ENCODE peak calls at places on chromosomes 5 and 9, in nine cellular contexts. One of them, this sample, is unnamed. For H3K4me1 and H3K36me3, the result is how much of the 10 kb centered on the place peaks cover.

GRCh38 chr5:143052967-143053682 is 282.9 kb downstream of the ARHGAP26 start:
- DNase-seq in body of pancreas: no peak
- DNase-seq in endothelial cell of umbilical vein: no peak
- DNase-seq in PC-3: no peak
- DNase-seq in heart left ventricle: no peak
- DNase-seq in Panc1: no peak
- DNase-seq in lower lobe of right lung: no peak
- DNase-seq in mucosa of descending colon: no peak
- DNase-seq in astrocyte: no peak
- DNase-seq in this sample: no peak

GRCh38 chr9:105432247-105432857 is 15.5 kb upstream of the FSD1L start:
- DNase-seq in body of pancreas: no peak
- DNase-seq in endothelial cell of umbilical vein: no peak
- DNase-seq in PC-3: no peak
- DNase-seq in heart left ventricle: no peak
- DNase-seq in Panc1: no peak
- DNase-seq in lower lobe of right lung: no peak
- DNase-seq in mucosa of descending colon: no peak
- DNase-seq in astrocyte: no peak
- DNase-seq in this sample: no peak

GRCh38 chr5:143431789-143432188 is 28.3 kb upstream of the NR3C1 start:
- DNase-seq in body of pancreas: no peak
- DNase-seq in endothelial cell of umbilical vein: no peak
- DNase-seq in PC-3: no peak
- DNase-seq in heart left ventricle: no peak
- DNase-seq in Panc1: no peak
- DNase-seq in lower lobe of right lung: no peak
- DNase-seq in mucosa of descending colon: no peak
- DNase-seq in astrocyte: no peak
- DNase-seq in this sample: no peak

GRCh38 chr5:149702607-149702952 is 27.5 kb upstream of the PPARGC1B start:
- DNase-seq in body of pancreas: no peak
- DNase-seq in endothelial cell of umbilical vein: no peak
- DNase-seq in PC-3: no peak
- DNase-seq in heart left ventricle: no peak
- DNase-seq in Panc1: no peak
- DNase-seq in lower lobe of right lung: no peak
- DNase-seq in mucosa of descending colon: no peak
- DNase-seq in astrocyte: no peak
- DNase-seq in this sample: no peak

GRCh38 chr5:28499764-28500290 is 1461.4 kb upstream of the CDH9 start:
- DNase-seq in body of pancreas: no peak
- DNase-seq in endothelial cell of umbilical vein: no peak
- DNase-seq in PC-3: peak
- DNase-seq in heart left ventricle: no peak
- DNase-seq in Panc1: no peak
- DNase-seq in lower lobe of right lung: no peak
- DNase-seq in mucosa of descending colon: no peak
- DNase-seq in astrocyte: peak
- DNase-seq in this sample: no peak

GRCh38 chr5:173307695-173308094 is 20.5 kb downstream of the STC2 start:
- DNase-seq in body of pancreas: no peak
- DNase-seq in endothelial cell of umbilical vein: no peak
- DNase-seq in PC-3: no peak
- DNase-seq in heart left ventricle: no peak
- DNase-seq in Panc1: no peak
- DNase-seq in lower lobe of right lung: no peak
- DNase-seq in mucosa of descending colon: no peak
- DNase-seq in astrocyte: no peak
- DNase-seq in this sample: no peak

GRCh38 chr5:32713396-32714381 is 2.6 kb downstream of the NPR3 start:
- DNase-seq in body of pancreas: peak
- DNase-seq in endothelial cell of umbilical vein: no peak
- DNase-seq in PC-3: peak
- DNase-seq in heart left ventricle: peak
- DNase-seq in Panc1: no peak
- DNase-seq in lower lobe of right lung: peak
- DNase-seq in mucosa of descending colon: peak
- DNase-seq in astrocyte: no peak
- DNase-seq in this sample: no peak

GRCh38 chr9:131179561-131180219 is 54.3 kb downstream of the NUP214 start:
- DNase-seq in body of pancreas: no peak
- DNase-seq in endothelial cell of umbilical vein: peak
- DNase-seq in PC-3: no peak
- DNase-seq in heart left ventricle: no peak
- DNase-seq in Panc1: no peak
- DNase-seq in lower lobe of right lung: no peak
- DNase-seq in mucosa of descending colon: no peak
- DNase-seq in astrocyte: peak
- DNase-seq in this sample: no peak

GRCh38 chr9:34572092-34572491 is 17.4 kb downstream of the CNTFR start:
- DNase-seq in body of pancreas: no peak
- DNase-seq in endothelial cell of umbilical vein: no peak
- DNase-seq in PC-3: no peak
- DNase-seq in heart left ventricle: no peak
- DNase-seq in Panc1: no peak
- DNase-seq in lower lobe of right lung: no peak
- DNase-seq in mucosa of descending colon: peak
- DNase-seq in astrocyte: no peak
- DNase-seq in this sample: peak
- H3K4me1 ChIP-seq in body of pancreas: under half
- H3K4me1 ChIP-seq in endothelial cell of umbilical vein: under half
- H3K4me1 ChIP-seq in PC-3: under half
- H3K4me1 ChIP-seq in heart left ventricle: under half
- H3K4me1 ChIP-seq in Panc1: under half
- H3K4me1 ChIP-seq in lower lobe of right lung: under half
- H3K4me1 ChIP-seq in mucosa of descending colon: under half
- H3K4me1 ChIP-seq in astrocyte: under half
- H3K4me1 ChIP-seq in this sample: half or more

DNA sequence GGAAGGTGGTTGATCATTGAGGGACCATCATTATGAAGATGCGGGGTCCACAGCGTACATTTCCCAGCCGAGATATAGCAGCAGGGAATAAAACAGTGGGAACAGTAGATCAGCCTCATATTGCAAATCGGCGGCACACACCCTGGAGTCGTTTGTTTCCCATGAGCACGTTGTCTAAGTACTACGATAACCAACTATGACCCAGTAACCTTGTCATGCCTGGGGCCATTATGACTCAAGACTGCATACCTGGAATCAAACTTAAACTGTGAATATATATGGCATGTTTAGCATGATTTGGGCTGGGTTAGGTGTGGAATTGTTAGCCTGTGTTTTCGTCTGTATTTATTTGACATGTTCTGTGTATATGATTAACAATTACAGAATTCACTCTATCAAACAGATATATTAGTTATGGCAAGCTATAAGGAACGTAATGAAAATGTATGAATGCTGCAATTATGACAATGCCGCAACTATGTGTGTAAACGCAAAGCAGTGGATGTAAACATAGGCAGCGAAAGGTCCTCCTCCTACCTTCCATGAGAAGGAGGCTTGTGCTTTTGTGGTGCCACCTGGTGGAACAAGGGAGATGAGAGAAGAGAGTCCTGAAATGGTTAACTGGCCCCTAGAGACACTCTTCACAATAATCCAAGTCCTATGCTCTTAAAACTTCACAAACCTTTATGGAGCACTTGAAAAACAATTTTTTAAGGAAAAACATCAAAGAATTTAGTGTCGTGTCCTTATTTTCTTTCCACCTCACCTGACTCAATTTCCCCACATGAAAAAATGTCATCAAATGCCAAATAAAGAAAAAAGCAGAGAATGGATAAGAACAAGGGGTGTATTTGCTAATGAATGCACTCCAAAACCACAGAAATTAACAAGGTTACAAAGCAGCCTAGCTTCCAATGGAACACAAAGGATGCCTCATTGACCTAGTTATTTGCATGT is 47.1 kb downstream of the SEMA5A start:
- DNase-seq in body of pancreas: peak
- DNase-seq in endothelial cell of umbilical vein: no peak
- DNase-seq in PC-3: peak
- DNase-seq in heart left ventricle: no peak
- DNase-seq in Panc1: no peak
- DNase-seq in lower lobe of right lung: no peak
- DNase-seq in mucosa of descending colon: no peak
- DNase-seq in astrocyte: no peak
- DNase-seq in this sample: peak
- TF ChIP-seq CTCF in body of pancreas: peak
- TF ChIP-seq CTCF in endothelial cell of umbilical vein: peak
- TF ChIP-seq CTCF in PC-3: peak
- TF ChIP-seq CTCF in heart left ventricle: peak
- TF ChIP-seq CTCF in Panc1: peak
- TF ChIP-seq CTCF in lower lobe of right lung: no peak
- TF ChIP-seq CTCF in mucosa of descending colon: no peak
- TF ChIP-seq CTCF in astrocyte: peak
- TF ChIP-seq CTCF in this sample: peak

GRCh38 chr9:136363106-136363605 is 388 bp downstream of the DNLZ start:
- DNase-seq in body of pancreas: peak
- DNase-seq in endothelial cell of umbilical vein: peak
- DNase-seq in PC-3: peak
- DNase-seq in heart left ventricle: peak
- DNase-seq in Panc1: peak
- DNase-seq in lower lobe of right lung: peak
- DNase-seq in mucosa of descending colon: peak
- DNase-seq in astrocyte: peak
- DNase-seq in this sample: peak
- H3K36me3 ChIP-seq in body of pancreas: under half
- H3K36me3 ChIP-seq in endothelial cell of umbilical vein: under half
- H3K36me3 ChIP-seq in PC-3: under half
- H3K36me3 ChIP-seq in heart left ventricle: under half
- H3K36me3 ChIP-seq in Panc1: under half
- H3K36me3 ChIP-seq in lower lobe of right lung: under half
- H3K36me3 ChIP-seq in mucosa of descending colon: under half
- H3K36me3 ChIP-seq in astrocyte: under half
- H3K36me3 ChIP-seq in this sample: under half

DNA sequence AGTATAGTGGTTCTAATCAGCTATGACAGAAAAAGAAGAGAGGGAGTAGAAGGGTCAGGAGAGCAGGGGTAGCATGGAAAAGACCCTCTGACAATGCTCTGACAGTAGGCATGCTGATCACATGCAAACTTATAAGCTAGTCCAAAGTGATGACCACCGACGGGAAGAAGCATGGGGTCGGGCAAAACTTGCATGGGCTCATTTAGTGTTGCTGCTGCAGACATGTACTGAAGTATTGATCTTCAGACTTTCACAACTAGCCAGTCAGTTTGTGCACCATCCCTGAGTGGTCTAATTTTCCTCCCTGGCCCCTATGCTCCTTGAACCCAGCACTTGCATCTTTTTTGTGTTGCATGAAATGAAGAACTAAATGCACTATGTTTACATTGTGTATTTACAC is 225.4 kb downstream of the SYK start:
- DNase-seq in body of pancreas: no peak
- DNase-seq in endothelial cell of umbilical vein: no peak
- DNase-seq in PC-3: no peak
- DNase-seq in heart left ventricle: no peak
- DNase-seq in Panc1: no peak
- DNase-seq in lower lobe of right lung: no peak
- DNase-seq in mucosa of descending colon: no peak
- DNase-seq in astrocyte: no peak
- DNase-seq in this sample: no peak
- H3K4me1 ChIP-seq in body of pancreas: under half
- H3K4me1 ChIP-seq in endothelial cell of umbilical vein: under half
- H3K4me1 ChIP-seq in PC-3: under half
- H3K4me1 ChIP-seq in heart left ventricle: under half
- H3K4me1 ChIP-seq in Panc1: under half
- H3K4me1 ChIP-seq in lower lobe of right lung: under half
- H3K4me1 ChIP-seq in mucosa of descending colon: under half
- H3K4me1 ChIP-seq in astrocyte: under half
- H3K4me1 ChIP-seq in this sample: under half

GRCh38 chr5:75320341-75320740 is 16.7 kb upstream of the HMGCR start:
- DNase-seq in body of pancreas: no peak
- DNase-seq in endothelial cell of umbilical vein: no peak
- DNase-seq in PC-3: no peak
- DNase-seq in heart left ventricle: no peak
- DNase-seq in Panc1: no peak
- DNase-seq in lower lobe of right lung: no peak
- DNase-seq in mucosa of descending colon: no peak
- DNase-seq in astrocyte: no peak
- DNase-seq in this sample: no peak

GRCh38 chr5:75330404-75330803 is 6.6 kb upstream of the HMGCR start:
- DNase-seq in body of pancreas: no peak
- DNase-seq in endothelial cell of umbilical vein: no peak
- DNase-seq in PC-3: no peak
- DNase-seq in heart left ventricle: no peak
- DNase-seq in Panc1: no peak
- DNase-seq in lower lobe of right lung: no peak
- DNase-seq in mucosa of descending colon: no peak
- DNase-seq in astrocyte: no peak
- DNase-seq in this sample: no peak

GRCh38 chr5:75324791-75325190 is 12.2 kb upstream of the HMGCR start:
- DNase-seq in body of pancreas: no peak
- DNase-seq in endothelial cell of umbilical vein: no peak
- DNase-seq in PC-3: no peak
- DNase-seq in heart left ventricle: no peak
- DNase-seq in Panc1: no peak
- DNase-seq in lower lobe of right lung: no peak
- DNase-seq in mucosa of descending colon: no peak
- DNase-seq in astrocyte: no peak
- DNase-seq in this sample: no peak

GRCh38 chr5:75322066-75322465 is 15.0 kb upstream of the HMGCR start:
- DNase-seq in body of pancreas: no peak
- DNase-seq in endothelial cell of umbilical vein: no peak
- DNase-seq in PC-3: no peak
- DNase-seq in heart left ventricle: no peak
- DNase-seq in Panc1: no peak
- DNase-seq in lower lobe of right lung: no peak
- DNase-seq in mucosa of descending colon: no peak
- DNase-seq in astrocyte: no peak
- DNase-seq in this sample: no peak

GRCh38 chr5:75325242-75325641 is 11.8 kb upstream of the HMGCR start:
- DNase-seq in body of pancreas: no peak
- DNase-seq in endothelial cell of umbilical vein: no peak
- DNase-seq in PC-3: no peak
- DNase-seq in heart left ventricle: no peak
- DNase-seq in Panc1: no peak
- DNase-seq in lower lobe of right lung: no peak
- DNase-seq in mucosa of descending colon: no peak
- DNase-seq in astrocyte: no peak
- DNase-seq in this sample: no peak
- TF ChIP-seq CTCF in body of pancreas: no peak
- TF ChIP-seq CTCF in endothelial cell of umbilical vein: no peak
- TF ChIP-seq CTCF in PC-3: peak
- TF ChIP-seq CTCF in heart left ventricle: no peak
- TF ChIP-seq CTCF in Panc1: no peak
- TF ChIP-seq CTCF in lower lobe of right lung: no peak
- TF ChIP-seq CTCF in mucosa of descending colon: no peak
- TF ChIP-seq CTCF in astrocyte: peak
- TF ChIP-seq CTCF in this sample: peak

GRCh38 chr9:4700932-4701331 is 21.6 kb downstream of the CDC37L1 start:
- DNase-seq in body of pancreas: no peak
- DNase-seq in endothelial cell of umbilical vein: no peak
- DNase-seq in PC-3: no peak
- DNase-seq in heart left ventricle: no peak
- DNase-seq in Panc1: no peak
- DNase-seq in lower lobe of right lung: no peak
- DNase-seq in mucosa of descending colon: no peak
- DNase-seq in astrocyte: no peak
- DNase-seq in this sample: no peak
- H3K36me3 ChIP-seq in body of pancreas: under half
- H3K36me3 ChIP-seq in endothelial cell of umbilical vein: under half
- H3K36me3 ChIP-seq in PC-3: under half
- H3K36me3 ChIP-seq in heart left ventricle: half or more
- H3K36me3 ChIP-seq in Panc1: under half
- H3K36me3 ChIP-seq in lower lobe of right lung: half or more
- H3K36me3 ChIP-seq in mucosa of descending colon: under half
- H3K36me3 ChIP-seq in astrocyte: under half
- H3K36me3 ChIP-seq in this sample: under half

GRCh38 chr9:33140406-33141360 is 26.5 kb downstream of the B4GALT1 start:
- DNase-seq in body of pancreas: no peak
- DNase-seq in endothelial cell of umbilical vein: peak
- DNase-seq in PC-3: no peak
- DNase-seq in heart left ventricle: no peak
- DNase-seq in Panc1: no peak
- DNase-seq in lower lobe of right lung: no peak
- DNase-seq in mucosa of descending colon: no peak
- DNase-seq in astrocyte: no peak
- DNase-seq in this sample: no peak
- H3K4me1 ChIP-seq in body of pancreas: half or more
- H3K4me1 ChIP-seq in endothelial cell of umbilical vein: under half
- H3K4me1 ChIP-seq in PC-3: under half
- H3K4me1 ChIP-seq in heart left ventricle: half or more
- H3K4me1 ChIP-seq in Panc1: under half
- H3K4me1 ChIP-seq in lower lobe of right lung: half or more
- H3K4me1 ChIP-seq in mucosa of descending colon: under half
- H3K4me1 ChIP-seq in astrocyte: under half
- H3K4me1 ChIP-seq in this sample: under half